ENCODE peak calls at places on chromosomes 4 and X, in seven cellular contexts. C, K, G, M, N, H and R are unnamed samples.

GRCh38 chr4:7166286-7166685 is 26.1 kb upstream of the SORCS2 start:
- DNase-seq in C (no peak), G (no peak), M (no peak), H (no peak), N (no peak), K (no peak), R (no peak)

GRCh38 chr4:105495667-105496066 is 21.8 kb upstream of the PPA2 start:
- DNase-seq in M (no peak), K (no peak), C (no peak), N (peak; percentile 68), G (no peak), H (no peak), R (peak; percentile 2)

GRCh38 chr4:165006457-165006856 is 25.3 kb upstream of the TRIM60 start:
- DNase-seq in H (no peak), M (no peak), K (no peak), N (no peak), G (no peak), C (peak; percentile 86), R (no peak)

GRCh38 chrX:130529531-130529930 is 127.7 kb downstream of the RBMX2 start:
- DNase-seq in K (no peak), M (no peak), H (no peak), C (no peak), G (no peak), N (peak; percentile 7), R (peak; percentile 4)

GRCh38 chr4:107444-108429 is 16.6 kb upstream of the ZNF718 start:
- DNase-seq in K (no peak), G (no peak), C (no peak), M (no peak), N (no peak), H (no peak), R (no peak)

GRCh38 chr4:157271166-157271869 is 50.8 kb downstream of the GRIA2 start:
- DNase-seq in N (peak; percentile 88), G (no peak), M (no peak), H (peak; percentile 80), C (no peak), K (no peak), R (no peak)

GRCh38 chr4:8847764-8848163 is 23.9 kb downstream of the HMX1 start:
- DNase-seq in H (no peak), G (no peak), C (no peak), M (no peak), K (no peak), N (no peak), R (no peak)

GRCh38 chr4:114026447-114026846 is 47.0 kb upstream of the ARSJ start:
- DNase-seq in K (no peak), C (no peak), H (peak; percentile 26), G (no peak), N (no peak), M (no peak), R (no peak)

GRCh38 chr4:167826281-167826680 is 266.1 kb upstream of the ANXA10 start:
- DNase-seq in M (no peak), H (no peak), K (no peak), G (peak; percentile 1), C (no peak), N (peak; percentile 1), R (no peak)